ENCODE peak calls at places on chromosomes 12 and 14, in five cellular contexts. Z is hepatocyte; Y is CD8-positive, alpha-beta T cell; P is A549; C is GM23338. L is an unnamed sample.

GRCh38 chr12:46264057-46264456 is 4.8 kb downstream of the SLC38A1 start:
- DNase-seq in P (no peak), Y (no peak), Z (no peak), C (no peak), L (no peak)

GRCh38 chr12:77120156-77120555 is 54.8 kb upstream of the E2F7 start:
- DNase-seq in Y (no peak), Z (no peak), C (no peak), P (no peak), L (no peak)

GRCh38 chr14:50954811-50955372 is 10.6 kb upstream of the PYGL start:
- DNase-seq in C (peak; percentile 52), P (peak; percentile 61), Z (peak; percentile 51), Y (no peak), L (no peak)

GRCh38 chr12:2944401-2945047 is 14.7 kb upstream of the TEAD4 start:
- DNase-seq in Z (peak; percentile 66), Y (peak; percentile 14), C (peak; percentile 93), P (peak; percentile 52), L (peak; percentile 29)

GRCh38 chr12:31496257-31496656 is 94.7 kb downstream of the DENND5B start:
- DNase-seq in Y (no peak), Z (no peak), C (no peak), P (no peak), L (no peak)

GRCh38 chr14:104795781-104796681 is 483 bp upstream of the AKT1 start:
- DNase-seq in Y (peak; percentile 55), C (peak; percentile 54), P (peak; percentile 67), Z (peak; percentile 83), L (peak; percentile 75)

GRCh38 chr12:18146375-18146774 is 56.4 kb upstream of the RERGL start:
- DNase-seq in C (no peak), P (no peak), Y (no peak), Z (no peak), L (no peak)

GRCh38 chr12:26383041-26383440 is 187.7 kb downstream of the SSPN start:
- DNase-seq in P (no peak), Y (no peak), Z (no peak), C (no peak), L (no peak)

GRCh38 chr14:20798318-20798717 is 4.3 kb downstream of the RNASE1 start:
- DNase-seq in Z (no peak), Y (no peak), C (no peak), P (no peak), L (no peak)

GRCh38 chr12:26857465-26858176 is 24.6 kb upstream of the ITPR2 start:
- DNase-seq in C (peak; percentile 38), Z (no peak), Y (no peak), P (no peak), L (no peak)

GRCh38 chr12:10673660-10674384 is at the start of gene STYK1:
- DNase-seq in C (peak; percentile 92), Z (peak; percentile 77), P (peak; percentile 72), Y (peak; percentile 64), L (peak; percentile 34)

GRCh38 chr12:64737539-64737938 is 21.7 kb downstream of the GNS start:
- DNase-seq in C (no peak), P (no peak), Y (no peak), Z (no peak), L (no peak)

GRCh38 chr12:15796493-15797141 is 7.4 kb upstream of the EPS8 start:
- DNase-seq in Y (no peak), Z (no peak), P (no peak), C (no peak), L (no peak)

GRCh38 chr14:67345583-67345982 is 14.0 kb downstream of the ATP6V1D start:
- DNase-seq in C (no peak), P (no peak), Z (no peak), Y (no peak), L (no peak)

GRCh38 chr14:67343601-67344230 is 15.9 kb downstream of the ATP6V1D start:
- DNase-seq in C (no peak), P (no peak), Y (no peak), Z (no peak), L (no peak)
- H3K27ac ChIP-seq in C (no peak overlapping the region), P (no peak overlapping the region), Y (no peak overlapping the region), Z (no peak overlapping the region), L (no peak overlapping the region)

GRCh38 chr12:92927055-92927435 is 2.0 kb downstream of the EEA1 start:
- DNase-seq in Z (peak; percentile 19), P (no peak), Y (no peak), C (peak; percentile 60), L (no peak)

GRCh38 chr12:92928962-92929915 is at the start of gene EEA1:
- DNase-seq in P (peak; percentile 88), Y (peak; percentile 95), C (peak; percentile 97), Z (peak; percentile 99), L (peak; percentile 97)

GRCh38 chr12:92927436-92928116 is 1.5 kb downstream of the EEA1 start:
- DNase-seq in C (peak; percentile 70), Z (peak; percentile 67), P (peak; percentile 46), Y (no peak), L (no peak)

GRCh38 chr12:92929957-92930356 is 862 bp upstream of the EEA1 start:
- DNase-seq in P (no peak), Z (no peak), C (no peak), Y (no peak), L (no peak)

GRCh38 chr12:92928431-92928961 is 599 bp downstream of the EEA1 start:
- DNase-seq in P (peak; percentile 13), C (no peak), Y (peak; percentile 20), Z (peak; percentile 71), L (peak; percentile 50)
- H3K4me3 ChIP-seq in P (peak overlapping the region; percentile 86), C (peak overlapping the region; percentile 66), Y (peak overlapping the region; percentile 67), Z (peak overlapping the region; percentile 84), L (peak overlapping the region; percentile 90)

GRCh38 chr14:68065322-68065721 is 245.7 kb downstream of the RAD51B start:
- DNase-seq in C (no peak), Z (no peak), P (no peak), Y (no peak), L (no peak)

GRCh38 chr14:68062651-68063050 is 243.1 kb downstream of the RAD51B start:
- DNase-seq in P (no peak), Y (no peak), C (no peak), Z (no peak), L (no peak)

DNA sequence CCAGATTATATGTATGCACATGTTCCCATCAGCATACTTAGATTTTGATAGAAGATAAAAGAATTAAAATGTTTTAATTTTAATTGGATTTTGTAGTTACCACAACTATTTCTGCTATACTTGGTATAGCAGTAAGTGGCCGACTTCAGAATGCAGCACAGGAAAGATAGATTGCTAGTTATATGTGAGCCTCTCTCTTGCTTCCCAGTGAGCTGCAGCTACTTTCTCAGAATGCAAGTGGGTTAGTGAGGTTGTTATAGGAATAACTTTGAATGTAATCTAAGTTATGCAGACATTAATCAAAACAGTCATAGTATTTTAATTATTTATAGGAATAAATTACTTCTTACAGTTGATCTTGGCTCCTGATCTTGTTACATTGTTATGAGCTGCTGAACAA is 240.6 kb downstream of the RAD51B start:
- DNase-seq in Y (no peak), P (no peak), C (no peak), Z (no peak), L (no peak)
- H3K4me1 ChIP-seq in Y (no peaks in the 10 kb centered on the region), P (no peaks in the 10 kb centered on the region), C (no peaks in the 10 kb centered on the region), Z (no peaks in the 10 kb centered on the region), L (no peaks in the 10 kb centered on the region)

DNA sequence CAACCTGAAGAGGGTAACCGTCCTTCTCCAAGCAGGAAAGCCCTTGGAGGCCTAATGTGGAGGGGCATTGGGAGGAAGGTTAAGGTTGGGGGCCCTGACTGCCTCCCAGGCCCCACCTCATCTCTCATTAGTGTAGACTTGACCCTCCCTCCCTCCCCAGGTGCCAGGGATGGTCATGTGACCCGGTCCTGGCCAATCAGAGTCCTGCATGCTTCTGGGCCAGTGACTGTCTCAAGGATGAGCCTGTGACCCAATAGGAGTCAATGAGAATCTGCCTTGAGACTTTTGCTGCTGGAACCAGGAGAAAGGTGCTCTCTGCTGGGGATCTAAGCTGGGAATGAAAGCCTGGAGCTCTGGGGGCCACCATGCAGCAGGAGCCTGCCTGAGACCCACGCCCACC is 70.8 kb downstream of the NCOR2 start:
- DNase-seq in P (peak; percentile 74), Y (no peak), Z (no peak), C (no peak), L (no peak)
- H3K27ac ChIP-seq in P (peak overlapping the region; percentile 52), Y (no peak overlapping the region), Z (no peak overlapping the region), C (no peak overlapping the region), L (peak overlapping the region; percentile 83)

GRCh38 chr12:121590476-121591143 is 9.8 kb upstream of the KDM2B start:
- DNase-seq in C (peak; percentile 37), Y (peak; percentile 54), Z (no peak), P (no peak), L (no peak)
- H3K4me3 ChIP-seq in C (peak overlapping the region; percentile 4), Y (peak overlapping the region; percentile 57), Z (no peak overlapping the region), P (no peak overlapping the region), L (peak overlapping the region; percentile 65)

GRCh38 chr12:47825239-47825639 is 5.5 kb upstream of the HDAC7 start:
- DNase-seq in Y (no peak), Z (no peak), P (peak; percentile 21), C (peak; percentile 34), L (peak; percentile 72)
- H3K4me1 ChIP-seq in Y (peaks cover 90% of the 10 kb centered on the region), Z (peaks cover 42% of the 10 kb centered on the region), P (peaks cover 70% of the 10 kb centered on the region), C (peaks cover 43% of the 10 kb centered on the region), L (peaks cover 100% of the 10 kb centered on the region)